ENCODE peak calls at places on chromosomes 7 and 10, in six cellular contexts. One of them, this sample, is unnamed.

GRCh38 chr7:156012412-156012811 is 200.1 kb upstream of the SHH start:
- DNase-seq in stomach: no peak
- DNase-seq in HepG2: no peak
- DNase-seq in IMR-90: no peak
- DNase-seq in A549: no peak
- DNase-seq in HCT116: no peak
- DNase-seq in this sample: no peak

GRCh38 chr7:40566879-40567278 is 432.1 kb downstream of the SUGCT start:
- DNase-seq in stomach: no peak
- DNase-seq in IMR-90: no peak
- DNase-seq in A549: no peak
- DNase-seq in HepG2: no peak
- DNase-seq in HCT116: no peak
- DNase-seq in this sample: no peak

GRCh38 chr10:98331888-98332287 is 63.9 kb upstream of the LOXL4 start:
- DNase-seq in HepG2: peak; percentile 17
- DNase-seq in IMR-90: no peak
- DNase-seq in stomach: no peak
- DNase-seq in HCT116: peak; percentile 68
- DNase-seq in A549: no peak
- DNase-seq in this sample: no peak

GRCh38 chr10:74704629-74705360 is 121.6 kb upstream of the KAT6B start:
- DNase-seq in HepG2: peak; percentile 26
- DNase-seq in A549: no peak
- DNase-seq in HCT116: no peak
- DNase-seq in stomach: no peak
- DNase-seq in IMR-90: peak; percentile 30
- DNase-seq in this sample: no peak

GRCh38 chr10:132879408-132880147 is 62.8 kb downstream of the CFAP46 start:
- DNase-seq in IMR-90: no peak
- DNase-seq in stomach: peak; percentile 24
- DNase-seq in HepG2: no peak
- DNase-seq in A549: no peak
- DNase-seq in HCT116: no peak
- DNase-seq in this sample: no peak

GRCh38 chr7:56447864-56448693 is 331.9 kb upstream of the NUPR2 start:
- DNase-seq in HepG2: no peak
- DNase-seq in IMR-90: no peak
- DNase-seq in HCT116: no peak
- DNase-seq in stomach: no peak
- DNase-seq in A549: no peak
- DNase-seq in this sample: no peak

GRCh38 chr7:88337556-88337955 is 30.9 kb upstream of the STEAP4 start:
- DNase-seq in IMR-90: peak; percentile 8
- DNase-seq in HCT116: no peak
- DNase-seq in stomach: no peak
- DNase-seq in HepG2: no peak
- DNase-seq in A549: no peak
- DNase-seq in this sample: no peak

GRCh38 chr10:133378251-133379096 is 588 bp upstream of the PAOX start:
- DNase-seq in stomach: peak; percentile 75
- DNase-seq in HCT116: no peak
- DNase-seq in A549: peak; percentile 48
- DNase-seq in IMR-90: peak; percentile 32
- DNase-seq in HepG2: peak; percentile 46
- DNase-seq in this sample: no peak

GRCh38 chr10:132997517-132998265 is 55.3 kb upstream of the CFAP46 start:
- DNase-seq in HepG2: no peak
- DNase-seq in IMR-90: no peak
- DNase-seq in HCT116: no peak
- DNase-seq in A549: no peak
- DNase-seq in stomach: no peak
- DNase-seq in this sample: no peak

GRCh38 chr7:23298141-23298851 is 843 bp upstream of the MALSU1 start:
- DNase-seq in HepG2: peak; percentile 45
- DNase-seq in HCT116: no peak
- DNase-seq in IMR-90: peak; percentile 72
- DNase-seq in A549: peak; percentile 29
- DNase-seq in stomach: no peak
- DNase-seq in this sample: no peak

GRCh38 chr10:35276918-35277317 is 59.4 kb upstream of the CCNY start:
- DNase-seq in IMR-90: no peak
- DNase-seq in HepG2: no peak
- DNase-seq in HCT116: no peak
- DNase-seq in A549: no peak
- DNase-seq in stomach: no peak
- DNase-seq in this sample: no peak

GRCh38 chr7:126803060-126803665 is 449.6 kb downstream of the GRM8 start:
- DNase-seq in HepG2: peak; percentile 67
- DNase-seq in stomach: peak; percentile 45
- DNase-seq in HCT116: peak; percentile 68
- DNase-seq in IMR-90: peak; percentile 51
- DNase-seq in A549: peak; percentile 22
- DNase-seq in this sample: no peak

GRCh38 chr7:30923774-30924413 is 12.2 kb downstream of the AQP1 start:
- DNase-seq in A549: no peak
- DNase-seq in HCT116: no peak
- DNase-seq in stomach: peak; percentile 4
- DNase-seq in HepG2: no peak
- DNase-seq in IMR-90: no peak
- DNase-seq in this sample: no peak

GRCh38 chr10:77296534-77297369 is 340.9 kb downstream of the KCNMA1 start:
- DNase-seq in HCT116: no peak
- DNase-seq in A549: no peak
- DNase-seq in stomach: no peak
- DNase-seq in HepG2: no peak
- DNase-seq in IMR-90: no peak
- DNase-seq in this sample: no peak

GRCh38 chr7:158811461-158811860 is 17.8 kb downstream of the ESYT2 start:
- DNase-seq in HCT116: no peak
- DNase-seq in IMR-90: peak; percentile 63
- DNase-seq in HepG2: no peak
- DNase-seq in stomach: no peak
- DNase-seq in A549: no peak
- DNase-seq in this sample: no peak

GRCh38 chr7:24821045-24821853 is 64.0 kb upstream of the GSDME start:
- DNase-seq in HepG2: peak; percentile 35
- DNase-seq in stomach: peak; percentile 71
- DNase-seq in IMR-90: peak; percentile 96
- DNase-seq in A549: peak; percentile 86
- DNase-seq in HCT116: peak; percentile 95
- DNase-seq in this sample: no peak

GRCh38 chr10:18607503-18607902 is 43.9 kb downstream of the NSUN6 start:
- DNase-seq in A549: peak; percentile 72
- DNase-seq in HepG2: peak; percentile 37
- DNase-seq in IMR-90: peak; percentile 89
- DNase-seq in stomach: peak; percentile 38
- DNase-seq in HCT116: peak; percentile 72
- DNase-seq in this sample: no peak

GRCh38 chr10:113425596-113425995 is 127.3 kb upstream of the HABP2 start:
- DNase-seq in IMR-90: no peak
- DNase-seq in stomach: no peak
- DNase-seq in HepG2: no peak
- DNase-seq in A549: no peak
- DNase-seq in HCT116: no peak
- DNase-seq in this sample: no peak

GRCh38 chr10:124057580-124057979 is 35.8 kb downstream of the CHST15 start:
- DNase-seq in IMR-90: no peak
- DNase-seq in A549: no peak
- DNase-seq in HepG2: no peak
- DNase-seq in stomach: no peak
- DNase-seq in HCT116: no peak
- DNase-seq in this sample: no peak

GRCh38 chr7:54967384-54967783 is 51.4 kb upstream of the EGFR start:
- DNase-seq in HCT116: peak; percentile 3
- DNase-seq in IMR-90: peak; percentile 40
- DNase-seq in A549: peak; percentile 69
- DNase-seq in HepG2: peak; percentile 22
- DNase-seq in stomach: no peak
- DNase-seq in this sample: no peak

GRCh38 chr7:20784311-20785210 is 2.1 kb downstream of the SP8 start:
- DNase-seq in HCT116: no peak
- DNase-seq in A549: peak; percentile 57
- DNase-seq in HepG2: no peak
- DNase-seq in stomach: no peak
- DNase-seq in IMR-90: no peak
- DNase-seq in this sample: no peak

GRCh38 chr10:30784896-30785605 is 155.5 kb upstream of the LYZL2 start:
- DNase-seq in stomach: peak; percentile 68
- DNase-seq in HCT116: no peak
- DNase-seq in HepG2: no peak
- DNase-seq in A549: no peak
- DNase-seq in IMR-90: peak; percentile 69
- DNase-seq in this sample: no peak

GRCh38 chr10:78362406-78363022 is 328.9 kb downstream of the RPS24 start:
- DNase-seq in HCT116: no peak
- DNase-seq in stomach: no peak
- DNase-seq in HepG2: no peak
- DNase-seq in A549: no peak
- DNase-seq in IMR-90: no peak
- DNase-seq in this sample: no peak

GRCh38 chr7:54342458-54342857 is 199.7 kb upstream of the VSTM2A start:
- DNase-seq in HCT116: no peak
- DNase-seq in IMR-90: no peak
- DNase-seq in HepG2: no peak
- DNase-seq in A549: no peak
- DNase-seq in stomach: no peak
- DNase-seq in this sample: no peak

GRCh38 chr7:126574838-126575250 is 677.9 kb downstream of the GRM8 start:
- DNase-seq in A549: peak; percentile 3
- DNase-seq in HCT116: peak; percentile 15
- DNase-seq in stomach: no peak
- DNase-seq in IMR-90: no peak
- DNase-seq in HepG2: no peak
- DNase-seq in this sample: no peak

GRCh38 chr10:12954866-12955265 is 46.6 kb downstream of the CCDC3 start:
- DNase-seq in IMR-90: no peak
- DNase-seq in A549: no peak
- DNase-seq in HCT116: no peak
- DNase-seq in HepG2: no peak
- DNase-seq in stomach: no peak
- DNase-seq in this sample: no peak

GRCh38 chr7:80412842-80413241 is 99.0 kb downstream of the GNAT3 start:
- DNase-seq in HCT116: no peak
- DNase-seq in stomach: no peak
- DNase-seq in A549: no peak
- DNase-seq in HepG2: no peak
- DNase-seq in IMR-90: peak; percentile 75
- DNase-seq in this sample: no peak

GRCh38 chr7:342681-343216 is 52.8 kb downstream of the FOXL3 start:
- DNase-seq in HepG2: no peak
- DNase-seq in A549: no peak
- DNase-seq in IMR-90: no peak
- DNase-seq in stomach: no peak
- DNase-seq in HCT116: no peak
- DNase-seq in this sample: no peak

GRCh38 chr7:130988443-130988842 is 254.4 kb upstream of the KLF14 start:
- DNase-seq in IMR-90: peak; percentile 57
- DNase-seq in HCT116: no peak
- DNase-seq in A549: no peak
- DNase-seq in stomach: no peak
- DNase-seq in HepG2: no peak
- DNase-seq in this sample: no peak

GRCh38 chr10:96513686-96514551 is at the start of gene TLL2:
- DNase-seq in HepG2: peak; percentile 75
- DNase-seq in A549: peak; percentile 85
- DNase-seq in IMR-90: peak; percentile 84
- DNase-seq in HCT116: peak; percentile 59
- DNase-seq in stomach: peak; percentile 90
- DNase-seq in this sample: no peak
- TF ChIP-seq POLR2A in HepG2: no peak
- TF ChIP-seq POLR2A in A549: peak; percentile 55
- TF ChIP-seq POLR2A in IMR-90: no peak
- TF ChIP-seq POLR2A in HCT116: no peak
- TF ChIP-seq POLR2A in stomach: no peak
- TF ChIP-seq POLR2A in this sample: no peak

GRCh38 chr7:25854608-25855497 is 297.1 kb upstream of the NFE2L3 start:
- DNase-seq in stomach: no peak
- DNase-seq in A549: peak; percentile 89
- DNase-seq in IMR-90: peak; percentile 100
- DNase-seq in HepG2: peak; percentile 66
- DNase-seq in HCT116: peak; percentile 99
- DNase-seq in this sample: no peak
- H3K27ac ChIP-seq in stomach: peak overlapping the region; percentile 91
- H3K27ac ChIP-seq in A549: peak overlapping the region; percentile 4
- H3K27ac ChIP-seq in IMR-90: no peak overlapping the region
- H3K27ac ChIP-seq in HepG2: no peak overlapping the region
- H3K27ac ChIP-seq in HCT116: no peak overlapping the region
- H3K27ac ChIP-seq in this sample: no peak overlapping the region

GRCh38 chr7:101501351-101501750 is 127.7 kb downstream of the MYL10 start:
- DNase-seq in IMR-90: no peak
- DNase-seq in stomach: no peak
- DNase-seq in HCT116: no peak
- DNase-seq in A549: no peak
- DNase-seq in HepG2: no peak
- DNase-seq in this sample: no peak
- H3K4me1 ChIP-seq in IMR-90: no peaks in the 10 kb centered on the region
- H3K4me1 ChIP-seq in stomach: no peaks in the 10 kb centered on the region
- H3K4me1 ChIP-seq in HCT116: no peaks in the 10 kb centered on the region
- H3K4me1 ChIP-seq in A549: no peaks in the 10 kb centered on the region
- H3K4me1 ChIP-seq in HepG2: peaks cover 10% of the 10 kb centered on the region
- H3K4me1 ChIP-seq in this sample: no peaks in the 10 kb centered on the region

GRCh38 chr10:27541728-27542285 is 37.7 kb downstream of the RAB18 start:
- DNase-seq in HepG2: no peak
- DNase-seq in HCT116: no peak
- DNase-seq in IMR-90: no peak
- DNase-seq in stomach: no peak
- DNase-seq in A549: no peak
- DNase-seq in this sample: no peak

GRCh38 chr10:27547047-27547446 is 42.9 kb downstream of the RAB18 start:
- DNase-seq in IMR-90: no peak
- DNase-seq in stomach: no peak
- DNase-seq in A549: no peak
- DNase-seq in HCT116: no peak
- DNase-seq in HepG2: no peak
- DNase-seq in this sample: no peak

GRCh38 chr10:27540672-27541071 is 36.6 kb downstream of the RAB18 start:
- DNase-seq in stomach: no peak
- DNase-seq in HepG2: no peak
- DNase-seq in A549: no peak
- DNase-seq in HCT116: no peak
- DNase-seq in IMR-90: no peak
- DNase-seq in this sample: no peak

GRCh38 chr10:27542324-27542723 is 38.2 kb downstream of the RAB18 start:
- DNase-seq in stomach: no peak
- DNase-seq in HCT116: no peak
- DNase-seq in IMR-90: no peak
- DNase-seq in A549: no peak
- DNase-seq in HepG2: no peak
- DNase-seq in this sample: no peak

DNA sequence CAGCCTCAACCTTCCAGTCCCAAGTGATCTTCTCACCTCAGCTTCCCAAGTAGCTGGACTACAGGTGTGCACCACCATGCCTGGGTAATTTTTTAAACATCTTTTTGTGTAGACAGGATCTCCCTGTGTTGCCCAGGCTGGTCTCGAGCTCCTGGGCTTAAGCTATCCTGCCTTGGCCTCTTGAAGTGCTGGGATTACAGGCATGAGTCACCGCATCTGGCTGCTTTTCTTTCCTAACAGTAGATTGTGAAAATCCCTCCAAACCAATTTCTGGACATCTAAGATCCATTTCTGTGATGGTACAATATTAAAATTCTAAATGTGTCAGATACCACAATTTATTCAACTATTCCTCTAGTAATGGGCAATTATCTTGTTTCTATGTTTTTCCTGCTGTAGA is 38.7 kb downstream of the RAB18 start:
- DNase-seq in A549: no peak
- DNase-seq in IMR-90: peak; percentile 68
- DNase-seq in stomach: no peak
- DNase-seq in HepG2: no peak
- DNase-seq in HCT116: no peak
- DNase-seq in this sample: no peak
- TF ChIP-seq POLR2A in A549: no peak
- TF ChIP-seq POLR2A in IMR-90: no peak
- TF ChIP-seq POLR2A in stomach: no peak
- TF ChIP-seq POLR2A in HepG2: no peak
- TF ChIP-seq POLR2A in HCT116: no peak
- TF ChIP-seq POLR2A in this sample: no peak